ENCODE peak calls at places on chromosomes 5 and 9, in four cellular contexts. Z is NCI-H2081, O is NCI-H187, G is nucleus accumbens. E is an unnamed sample.

GRCh38 chr9:100228352-100228869 is 124.3 kb downstream of the TEX10 start:
- DNase-seq in Z (no peak), G (no peak), O (no peak), E (no peak)

GRCh38 chr9:71854811-71855210 is 56.2 kb downstream of the ABHD17B start:
- DNase-seq in G (no peak), Z (no peak), O (no peak), E (no peak)

GRCh38 chr5:96195053-96195452 is 233.4 kb upstream of the ELL2 start:
- DNase-seq in Z (no peak), G (no peak), O (no peak), E (no peak)

GRCh38 chr5:35735718-35736117 is 118.1 kb downstream of the SPEF2 start:
- DNase-seq in Z (no peak), G (no peak), O (no peak), E (no peak)

GRCh38 chr9:131076347-131077195 is 19.8 kb upstream of the AIF1L start:
- DNase-seq in Z (no peak), G (no peak), O (no peak), E (no peak)

GRCh38 chr5:14364576-14365472 is 216.8 kb upstream of the OTULINL start:
- DNase-seq in G (no peak), Z (peak; percentile 81), O (no peak), E (no peak)

GRCh38 chr5:167573274-167574127 is 717.9 kb upstream of the WWC1 start:
- DNase-seq in G (no peak), O (no peak), Z (peak; percentile 64), E (no peak)

GRCh38 chr9:137305788-137306545 is 3.9 kb upstream of the NRARP start:
- DNase-seq in Z (no peak), G (no peak), O (no peak), E (no peak)

GRCh38 chr5:134491841-134492442 is 33.5 kb upstream of the JADE2 start:
- DNase-seq in G (no peak), O (no peak), Z (no peak), E (no peak)

GRCh38 chr5:137320056-137321045 is 178.8 kb downstream of the SPOCK1 start:
- DNase-seq in O (peak; percentile 12), G (peak; percentile 49), Z (peak; percentile 34), E (no peak)

GRCh38 chr5:33794550-33795300 is 97.1 kb downstream of the ADAMTS12 start:
- DNase-seq in G (no peak), O (no peak), Z (no peak), E (no peak)

GRCh38 chr9:33458444-33458843 is 11.1 kb upstream of the AQP3 start:
- DNase-seq in O (no peak), Z (no peak), G (no peak), E (no peak)

E was measured in tibial artery.